ENCODE peak calls at places on chromosomes 7 and 10, in four cellular contexts. T is T47D; J is activated effector memory CD4-positive, alpha-beta T cell treated with anti-CD3 and anti-CD28 coated beads, Interleukin-2, amount 50 U/mL, for 16 hours; O is fibroblast of lung. R is an unnamed sample.
A peak's percentile ranks its signal among the peaks of the same experiment; 100 is the strongest.

GRCh38 chr10:55242544-55242943 is 441.5 kb upstream of the PCDH15 start:
- DNase-seq in T (no peak), J (no peak), O (no peak), R (no peak)

GRCh38 chr7:19000410-19000809 is 117.0 kb downstream of the TWIST1 start:
- DNase-seq in T (no peak), J (no peak), O (no peak), R (no peak)

GRCh38 chr7:90212149-90212495 is 582 bp downstream of the STEAP2 start:
- DNase-seq in T (no peak), J (no peak), O (no peak), R (no peak)

GRCh38 chr7:115782716-115783460 is 247.7 kb downstream of the TFEC start:
- DNase-seq in T (peak; percentile 12), J (no peak), O (peak; percentile 2), R (no peak)

GRCh38 chr7:7481801-7482200 is 53.9 kb downstream of the COL28A1 start:
- DNase-seq in T (no peak), J (no peak), O (no peak), R (no peak)

GRCh38 chr7:151248191-151249033 is at the start of gene SMARCD3:
- DNase-seq in T (no peak), J (peak; percentile 75), O (peak; percentile 77), R (peak; percentile 52)

GRCh38 chr10:58023341-58024073 is 244.2 kb downstream of the IPMK start:
- DNase-seq in T (no peak), J (no peak), O (peak; percentile 94), R (peak; percentile 90)

GRCh38 chr10:60382946-60383681 is 6.6 kb downstream of the ANK3 start:
- DNase-seq in T (peak; percentile 73), J (no peak), O (peak; percentile 83), R (peak; percentile 48)

GRCh38 chr10:17290226-17290625 is 62.2 kb downstream of the VIM start:
- DNase-seq in T (peak; percentile 82), J (no peak), O (peak; percentile 21), R (peak; percentile 39)

GRCh38 chr7:130882396-130882795 is 148.4 kb upstream of the KLF14 start:
- DNase-seq in T (no peak), J (no peak), O (no peak), R (peak; percentile 21)

GRCh38 chr7:1567082-1567771 is 2.6 kb downstream of the PSMG3 start:
- DNase-seq in T (no peak), J (no peak), O (peak; percentile 85), R (no peak)

R was measured in HCEC 1CT.